ENCODE peak calls at places on chromosomes 7 and 10, in nine cellular contexts. I, Y, C, K, H, Z, L, W and R are unnamed samples.

GRCh38 chr10:71382757-71383156 is 14.0 kb upstream of the CDH23 start:
- DNase-seq in I (no peak), Y (no peak), C (no peak), K (no peak), H (no peak), Z (no peak), L (no peak), W (no peak), R (no peak)

GRCh38 chr10:14904316-14904732 is 25.7 kb downstream of the SUV39H2 start:
- DNase-seq in I (no peak), Y (no peak), C (no peak), K (no peak), H (peak; percentile 42), Z (no peak), L (no peak), W (no peak), R (peak; percentile 43)

GRCh38 chr7:133365892-133366291 is 113.0 kb downstream of the EXOC4 start:
- DNase-seq in I (no peak), Y (no peak), C (no peak), K (no peak), H (peak; percentile 76), Z (no peak), L (no peak), W (peak; percentile 8), R (no peak)

GRCh38 chr7:7418997-7419396 is 116.7 kb downstream of the COL28A1 start:
- DNase-seq in I (no peak), Y (no peak), C (no peak), K (no peak), H (no peak), Z (no peak), L (no peak), W (no peak), R (no peak)

GRCh38 chr10:50232261-50232639 is 19.1 kb downstream of the ASAH2 start:
- DNase-seq in I (no peak), Y (no peak), C (no peak), K (no peak), H (no peak), Z (no peak), L (no peak), W (no peak), R (no peak)

GRCh38 chr7:129363-130221 is 62.8 kb upstream of the FAM20C start:
- DNase-seq in I (peak; percentile 58), Y (no peak), C (no peak), K (no peak), H (no peak), Z (no peak), L (peak; percentile 76), W (peak; percentile 15), R (no peak)

GRCh38 chr10:11300563-11300962 is 282.9 kb downstream of the CELF2 start:
- DNase-seq in I (no peak), Y (no peak), C (peak; percentile 60), K (no peak), H (no peak), Z (no peak), L (no peak), W (no peak), R (no peak)

GRCh38 chr7:158375034-158375433 is 212.6 kb downstream of the PTPRN2 start:
- DNase-seq in I (no peak), Y (no peak), C (peak; percentile 40), K (no peak), H (no peak), Z (no peak), L (no peak), W (no peak), R (no peak)

GRCh38 chr10:6048281-6049030 is 13.7 kb downstream of the IL2RA start:
- DNase-seq in I (no peak), Y (no peak), C (no peak), K (no peak), H (no peak), Z (no peak), L (no peak), W (no peak), R (no peak)

GRCh38 chr10:2439983-2440382 is 627.4 kb upstream of the PFKP start:
- DNase-seq in I (no peak), Y (no peak), C (no peak), K (no peak), H (no peak), Z (no peak), L (no peak), W (no peak), R (no peak)

GRCh38 chr7:22109761-22110160 is 164.1 kb upstream of the CDCA7L start:
- DNase-seq in I (no peak), Y (peak; percentile 56), C (no peak), K (peak; percentile 25), H (no peak), Z (peak; percentile 29), L (peak; percentile 56), W (no peak), R (peak; percentile 28)

DNA sequence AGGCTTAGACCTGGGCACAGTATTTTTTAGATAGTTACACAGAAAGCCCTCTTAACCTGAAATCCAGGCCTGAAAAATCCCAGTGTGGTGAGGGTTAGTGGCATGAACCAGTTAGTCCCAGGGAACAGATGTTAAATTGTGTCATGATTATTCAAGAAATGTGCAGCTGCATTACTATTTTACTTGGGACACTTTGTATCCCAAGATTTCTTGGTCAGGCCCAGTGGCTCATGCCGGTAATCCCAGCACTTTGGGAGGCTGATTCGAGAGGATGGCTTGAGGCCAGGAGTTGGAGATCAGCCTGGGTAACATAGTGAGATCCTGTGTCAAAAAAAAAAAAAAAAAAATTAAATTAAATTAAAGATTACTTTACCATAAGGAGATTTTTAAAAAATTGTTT is 36.0 kb upstream of the OTUD1 start:
- DNase-seq in I (no peak), Y (no peak), C (no peak), K (no peak), H (no peak), Z (no peak), L (no peak), W (no peak), R (no peak)
- H3K27ac ChIP-seq in I (no peak overlapping the region), Y (no peak overlapping the region), C (no peak overlapping the region), K (no peak overlapping the region), H (no peak overlapping the region), Z (no peak overlapping the region), L (no peak overlapping the region), W (no peak overlapping the region), R (no peak overlapping the region)

DNA sequence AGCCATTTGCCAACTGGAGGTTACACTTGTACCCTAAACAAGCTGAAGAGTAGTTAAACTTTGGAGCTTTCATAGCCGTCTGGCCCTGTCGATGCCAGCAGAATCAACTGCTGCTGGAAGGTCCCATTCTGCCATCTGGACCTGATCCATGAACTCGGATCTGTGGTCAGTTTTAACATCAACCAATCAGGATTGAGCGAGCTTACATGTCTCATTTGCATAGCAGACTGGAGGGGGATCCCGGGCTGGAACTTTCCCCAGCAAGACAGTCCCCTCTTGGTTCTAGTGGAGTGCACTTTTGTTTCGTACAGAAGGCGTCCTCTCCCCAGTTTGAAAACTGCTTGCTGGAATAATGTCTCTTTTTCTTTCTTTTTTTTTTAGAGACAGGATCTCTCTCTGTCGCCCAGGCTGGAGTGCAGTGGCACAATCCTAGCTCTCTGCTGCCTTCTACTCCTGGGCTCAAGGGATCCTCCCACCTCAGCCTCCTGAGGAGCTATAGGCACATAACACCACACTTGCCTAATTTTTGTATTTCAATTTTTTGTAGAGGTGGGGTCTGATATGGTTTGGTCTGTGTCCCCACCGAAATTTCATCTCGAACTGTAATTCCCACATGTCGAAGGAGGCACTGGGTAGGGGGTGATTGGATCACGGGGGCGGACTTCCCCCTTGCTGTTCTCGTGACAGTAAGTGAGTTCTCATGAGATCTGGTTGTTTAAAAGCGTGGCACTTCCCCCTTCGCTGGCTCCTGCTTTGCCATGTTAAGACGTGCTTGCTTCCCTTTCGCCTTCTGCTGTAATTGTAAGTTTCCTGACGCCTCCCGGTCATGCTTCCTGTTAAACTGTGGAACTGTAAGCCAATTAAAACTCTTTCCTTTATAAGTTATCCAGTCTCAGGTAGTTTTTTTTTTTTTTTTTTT is 42.8 kb upstream of the SEPHS1 start:
- DNase-seq in I (no peak), Y (peak; percentile 60), C (no peak), K (no peak), H (peak; percentile 25), Z (no peak), L (no peak), W (peak; percentile 32), R (no peak)
- H3K27ac ChIP-seq in I (no peak overlapping the region), Y (no peak overlapping the region), C (no peak overlapping the region), K (no peak overlapping the region), H (no peak overlapping the region), Z (no peak overlapping the region), L (no peak overlapping the region), W (no peak overlapping the region), R (no peak overlapping the region)

GRCh38 chr10:124696446-124697392 is 47.5 kb downstream of the FAM53B start:
- DNase-seq in I (no peak), Y (no peak), C (peak; percentile 34), K (no peak), H (no peak), Z (no peak), L (peak; percentile 58), W (no peak), R (no peak)

GRCh38 chr10:124695259-124695658 is 48.9 kb downstream of the FAM53B start:
- DNase-seq in I (no peak), Y (no peak), C (no peak), K (no peak), H (no peak), Z (no peak), L (no peak), W (no peak), R (no peak)

GRCh38 chr10:124693801-124694416 is 50.3 kb downstream of the FAM53B start:
- DNase-seq in I (no peak), Y (no peak), C (peak; percentile 49), K (no peak), H (no peak), Z (no peak), L (no peak), W (no peak), R (no peak)

GRCh38 chr10:124693396-124693795 is 50.8 kb downstream of the FAM53B start:
- DNase-seq in I (no peak), Y (no peak), C (no peak), K (no peak), H (no peak), Z (no peak), L (no peak), W (no peak), R (no peak)

GRCh38 chr10:124694467-124695195 is 49.5 kb downstream of the FAM53B start:
- DNase-seq in I (no peak), Y (no peak), C (no peak), K (no peak), H (no peak), Z (no peak), L (no peak), W (no peak), R (no peak)
- H3K27ac ChIP-seq in I (no peak overlapping the region), Y (peak overlapping the region; percentile 41), C (no peak overlapping the region), K (peak overlapping the region; percentile 38), H (no peak overlapping the region), Z (peak overlapping the region; percentile 86), L (no peak overlapping the region), W (peak overlapping the region; percentile 66), R (no peak overlapping the region)

DNA sequence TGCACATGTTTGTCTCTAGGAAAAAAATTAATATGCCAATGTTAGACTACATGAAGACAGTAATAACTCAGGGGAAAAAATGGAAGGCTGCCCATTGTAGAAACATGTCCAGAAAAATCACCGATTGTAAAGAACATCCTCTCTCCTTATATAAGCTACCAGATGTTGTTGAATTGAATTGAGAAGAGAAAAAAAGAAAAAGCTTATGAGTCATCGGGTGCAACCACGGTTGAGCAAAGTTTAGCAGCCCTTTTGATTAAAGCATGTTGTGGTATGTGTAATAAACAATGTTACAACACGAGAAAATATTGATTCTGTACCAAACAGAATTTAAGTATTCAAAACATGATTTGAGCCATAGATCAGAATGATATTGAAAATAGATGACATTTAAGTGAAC is 102.3 kb upstream of the ARHGAP21 start:
- DNase-seq in I (no peak), Y (no peak), C (no peak), K (no peak), H (peak; percentile 79), Z (no peak), L (no peak), W (no peak), R (no peak)
- H3K27ac ChIP-seq in I (no peak overlapping the region), Y (no peak overlapping the region), C (no peak overlapping the region), K (no peak overlapping the region), H (no peak overlapping the region), Z (no peak overlapping the region), L (no peak overlapping the region), W (no peak overlapping the region), R (no peak overlapping the region)